ENCODE peak calls at places on chromosomes 12 and 14, in four cellular contexts. One of them, this sample, is unnamed.

GRCh38 chr14:49549881-49550280 is 36.3 kb downstream of the RPS29 start:
- DNase-seq in prostate gland: no peak
- DNase-seq in foreskin fibroblast: peak
- DNase-seq in SK-N-SH: no peak
- DNase-seq in this sample: peak

GRCh38 chr12:121697093-121697698 is 15.4 kb upstream of the TMEM120B start:
- DNase-seq in prostate gland: peak
- DNase-seq in foreskin fibroblast: no peak
- DNase-seq in SK-N-SH: peak
- DNase-seq in this sample: no peak

GRCh38 chr14:94485944-94486841 is 10.2 kb upstream of the SERPINA9 start:
- DNase-seq in SK-N-SH: peak
- DNase-seq in prostate gland: peak
- DNase-seq in foreskin fibroblast: peak
- DNase-seq in this sample: no peak

GRCh38 chr12:59847127-59847526 is 251.3 kb downstream of the SLC16A7 start:
- DNase-seq in foreskin fibroblast: no peak
- DNase-seq in prostate gland: no peak
- DNase-seq in SK-N-SH: no peak
- DNase-seq in this sample: no peak

GRCh38 chr14:56159066-56159465 is 40.9 kb downstream of the PELI2 start:
- DNase-seq in prostate gland: no peak
- DNase-seq in SK-N-SH: no peak
- DNase-seq in foreskin fibroblast: no peak
- DNase-seq in this sample: no peak

GRCh38 chr12:127516467-127516866 is 750.5 kb upstream of the TMEM132C start:
- DNase-seq in SK-N-SH: no peak
- DNase-seq in foreskin fibroblast: peak
- DNase-seq in prostate gland: no peak
- DNase-seq in this sample: no peak

GRCh38 chr14:61444215-61444768 is 122.9 kb downstream of the PRKCH start:
- DNase-seq in SK-N-SH: no peak
- DNase-seq in foreskin fibroblast: no peak
- DNase-seq in prostate gland: no peak
- DNase-seq in this sample: no peak

GRCh38 chr14:92093320-92093719 is 13.1 kb downstream of the ATXN3 start:
- DNase-seq in SK-N-SH: peak
- DNase-seq in prostate gland: no peak
- DNase-seq in foreskin fibroblast: peak
- DNase-seq in this sample: no peak

GRCh38 chr14:51018521-51018920 is 74.2 kb upstream of the PYGL start:
- DNase-seq in prostate gland: no peak
- DNase-seq in SK-N-SH: no peak
- DNase-seq in foreskin fibroblast: peak
- DNase-seq in this sample: no peak

GRCh38 chr12:74129702-74130101 is 407.9 kb upstream of the ATXN7L3B start:
- DNase-seq in SK-N-SH: no peak
- DNase-seq in foreskin fibroblast: no peak
- DNase-seq in prostate gland: no peak
- DNase-seq in this sample: no peak

GRCh38 chr14:100781952-100782351 is 44.0 kb upstream of the MEG3 start:
- DNase-seq in foreskin fibroblast: no peak
- DNase-seq in prostate gland: no peak
- DNase-seq in SK-N-SH: no peak
- DNase-seq in this sample: no peak

GRCh38 chr12:94704452-94704871 is 54.1 kb upstream of the TMCC3 start:
- DNase-seq in foreskin fibroblast: peak
- DNase-seq in SK-N-SH: no peak
- DNase-seq in prostate gland: peak
- DNase-seq in this sample: no peak

GRCh38 chr14:32313977-32314376 is 15.1 kb upstream of the AKAP6 start:
- DNase-seq in prostate gland: peak
- DNase-seq in SK-N-SH: no peak
- DNase-seq in foreskin fibroblast: no peak
- DNase-seq in this sample: no peak

GRCh38 chr12:120100630-120101029 is 15.9 kb downstream of the RAB35 start:
- DNase-seq in foreskin fibroblast: peak
- DNase-seq in SK-N-SH: peak
- DNase-seq in prostate gland: peak
- DNase-seq in this sample: no peak

GRCh38 chr12:52789637-52790426 is 6.1 kb downstream of the KRT3 start:
- DNase-seq in foreskin fibroblast: no peak
- DNase-seq in prostate gland: no peak
- DNase-seq in SK-N-SH: no peak
- DNase-seq in this sample: no peak
- H3K4me3 ChIP-seq in foreskin fibroblast: no peak
- H3K4me3 ChIP-seq in prostate gland: no peak
- H3K4me3 ChIP-seq in SK-N-SH: no peak
- H3K4me3 ChIP-seq in this sample: no peak

GRCh38 chr12:112087055-112087850 is 21.3 kb downstream of the NAA25 start:
- DNase-seq in foreskin fibroblast: no peak
- DNase-seq in SK-N-SH: no peak
- DNase-seq in prostate gland: no peak
- DNase-seq in this sample: no peak
- TF ChIP-seq CTCF in foreskin fibroblast: no peak
- TF ChIP-seq CTCF in SK-N-SH: peak
- TF ChIP-seq CTCF in prostate gland: no peak
- TF ChIP-seq CTCF in this sample: peak

DNA sequence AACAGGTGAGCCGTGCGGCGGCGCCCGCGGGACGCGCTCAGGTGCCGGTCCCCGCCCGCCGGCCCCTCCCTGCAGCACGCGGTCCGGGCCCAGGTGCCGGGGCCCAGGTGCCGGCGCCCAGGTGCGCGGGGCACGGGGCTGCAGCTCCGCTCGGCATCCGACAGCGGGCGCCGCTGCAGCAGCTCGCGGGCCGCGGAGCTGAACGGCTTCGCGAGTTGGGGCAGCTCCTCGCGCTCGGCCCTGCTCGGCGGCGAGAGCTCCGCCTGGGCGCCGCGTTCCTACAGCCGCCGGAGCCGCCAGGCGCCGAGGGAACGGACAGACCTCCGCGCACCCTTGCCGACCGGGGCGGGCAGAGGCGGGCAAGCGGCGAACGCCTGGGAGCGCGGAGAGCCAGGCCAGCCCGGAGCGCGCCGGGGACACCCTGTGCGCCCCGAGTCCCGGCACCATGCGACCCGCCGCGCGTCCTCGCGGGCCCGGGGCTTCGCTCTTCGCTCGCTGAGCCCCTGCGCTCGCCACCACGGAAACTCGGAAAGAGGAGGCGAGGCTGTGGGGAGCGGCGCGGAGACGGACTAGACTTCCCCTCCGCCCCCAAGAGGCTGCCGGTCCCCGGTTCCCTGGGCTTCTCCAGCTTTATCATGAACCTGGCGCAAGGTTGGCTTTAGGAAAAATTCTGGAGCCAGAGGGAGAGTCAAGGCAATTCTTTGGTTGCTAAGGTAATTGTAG is at the start of gene RGS6:
- DNase-seq in prostate gland: peak
- DNase-seq in foreskin fibroblast: peak
- DNase-seq in SK-N-SH: peak
- DNase-seq in this sample: no peak
- H3K4me3 ChIP-seq in prostate gland: no peak
- H3K4me3 ChIP-seq in foreskin fibroblast: no peak
- H3K4me3 ChIP-seq in SK-N-SH: peak
- H3K4me3 ChIP-seq in this sample: peak

DNA sequence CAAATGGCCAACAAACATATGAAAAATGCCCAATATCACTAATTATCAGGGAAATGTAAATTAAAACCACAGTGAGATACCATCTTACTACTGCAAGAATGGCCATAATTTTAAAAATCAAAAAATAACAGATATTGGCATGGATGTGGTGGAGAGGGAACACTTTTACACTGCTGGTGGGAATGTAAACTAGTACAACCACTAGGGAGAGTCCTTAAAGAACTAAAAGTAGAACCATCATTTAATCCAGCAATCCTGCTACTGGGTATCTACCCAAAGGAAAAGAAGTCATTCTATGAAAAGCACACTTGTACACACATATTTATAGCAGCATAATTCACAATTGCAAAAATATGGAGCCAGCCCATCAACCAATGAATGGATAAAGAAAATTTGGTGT is 459.7 kb downstream of the GXYLT1 start:
- DNase-seq in prostate gland: no peak
- DNase-seq in SK-N-SH: no peak
- DNase-seq in foreskin fibroblast: no peak
- DNase-seq in this sample: no peak
- TF ChIP-seq CTCF in prostate gland: peak
- TF ChIP-seq CTCF in SK-N-SH: no peak
- TF ChIP-seq CTCF in foreskin fibroblast: no peak
- TF ChIP-seq CTCF in this sample: no peak

DNA sequence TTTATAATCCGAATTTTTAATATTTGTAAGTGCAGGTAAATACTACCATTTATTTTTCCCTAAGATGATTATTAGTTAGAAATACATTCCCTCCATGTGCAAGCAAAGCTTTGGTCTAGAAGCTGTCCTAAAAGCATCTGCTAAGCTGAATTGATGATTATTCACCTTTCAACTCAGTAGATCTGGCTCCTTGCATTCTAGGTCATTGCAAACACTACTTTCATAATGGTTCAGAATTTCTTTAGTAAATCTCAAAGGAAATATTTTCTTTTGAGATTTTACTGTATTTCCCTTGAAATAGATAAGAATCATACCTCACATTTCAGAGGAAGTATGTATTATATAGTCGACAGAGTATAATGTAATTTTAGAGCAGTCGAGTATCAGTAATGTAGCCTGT is 2.4 kb downstream of the ETNK1 start:
- DNase-seq in prostate gland: no peak
- DNase-seq in foreskin fibroblast: no peak
- DNase-seq in SK-N-SH: no peak
- DNase-seq in this sample: no peak
- H3K4me3 ChIP-seq in prostate gland: no peak
- H3K4me3 ChIP-seq in foreskin fibroblast: peak
- H3K4me3 ChIP-seq in SK-N-SH: peak
- H3K4me3 ChIP-seq in this sample: peak